ENCODE peak calls at places on chromosomes 1 and 21, in four cellular contexts. O is K562, Q is IMR-90, U is GM12878. M is an unnamed sample.

GRCh38 chr1:240424740-240425464 is 187.1 kb downstream of the GREM2 start:
- DNase-seq in O (no peak), Q (peak), U (no peak), M (no peak)

GRCh38 chr1:25650219-25650576 is 33.6 kb downstream of the MAN1C1 start:
- DNase-seq in O (no peak), Q (no peak), U (no peak), M (no peak)

GRCh38 chr1:214392246-214392645 is 111.3 kb downstream of the SMYD2 start:
- DNase-seq in O (no peak), Q (peak), U (no peak), M (no peak)

GRCh38 chr1:113307771-113308451 is 82.4 kb upstream of the MAGI3 start:
- DNase-seq in O (no peak), Q (peak), U (no peak), M (no peak)

GRCh38 chr1:229075217-229075616 is 195.7 kb upstream of the RAB4A start:
- DNase-seq in O (no peak), Q (no peak), U (no peak), M (no peak)

GRCh38 chr1:208475951-208476824 is 232.0 kb upstream of the PLXNA2 start:
- DNase-seq in O (no peak), Q (no peak), U (no peak), M (peak)

GRCh38 chr1:245579881-245580280 is 425.1 kb downstream of the KIF26B start:
- DNase-seq in O (no peak), Q (no peak), U (no peak), M (no peak)

GRCh38 chr1:29388170-29388569 is 151.8 kb downstream of the PTPRU start:
- DNase-seq in O (no peak), Q (no peak), U (no peak), M (no peak)

GRCh38 chr1:66945316-66945715 is 20.5 kb downstream of the MIER1 start:
- DNase-seq in O (no peak), Q (no peak), U (no peak), M (no peak)

GRCh38 chr1:23217421-23218115 is at the start of gene HTR1D:
- DNase-seq in O (no peak), Q (no peak), U (no peak), M (no peak)

GRCh38 chr21:40752125-40752524 is 94.8 kb downstream of the DSCAM start:
- DNase-seq in O (no peak), Q (no peak), U (no peak), M (no peak)

GRCh38 chr1:82386365-82387069 is 585.8 kb downstream of the ADGRL2 start:
- DNase-seq in O (no peak), Q (no peak), U (no peak), M (no peak)

GRCh38 chr1:37455516-37455915 is 18.9 kb upstream of the ZC3H12A start:
- DNase-seq in O (no peak), Q (no peak), U (no peak), M (no peak)

GRCh38 chr1:201156346-201156745 is 2.1 kb upstream of the TMEM9 start:
- DNase-seq in O (no peak), Q (no peak), U (no peak), M (no peak)

GRCh38 chr1:201346337-201346939 is 31.0 kb downstream of the TNNT2 start:
- DNase-seq in O (peak), Q (peak), U (no peak), M (peak)

GRCh38 chr1:115184951-115185331 is 95.6 kb upstream of the TSPAN2 start:
- DNase-seq in O (no peak), Q (peak), U (no peak), M (no peak)

GRCh38 chr1:186139706-186140105 is 235.3 kb downstream of the TPR start:
- DNase-seq in O (no peak), Q (peak), U (no peak), M (no peak)

GRCh38 chr1:205735218-205735617 is 14.8 kb downstream of the NUCKS1 start:
- DNase-seq in O (no peak), Q (no peak), U (no peak), M (no peak)

GRCh38 chr1:58858344-58858673 is 74.5 kb upstream of the JUN start:
- DNase-seq in O (peak), Q (peak), U (peak), M (no peak)

GRCh38 chr21:46371204-46372013 is 47.5 kb downstream of the PCNT start:
- DNase-seq in O (no peak), Q (no peak), U (no peak), M (no peak)

GRCh38 chr1:106768501-106768900 is 288.0 kb upstream of the PRMT6 start:
- DNase-seq in O (no peak), Q (no peak), U (no peak), M (no peak)

GRCh38 chr1:27235827-27236226 is 1.4 kb downstream of the WDTC1 start:
- DNase-seq in O (no peak), Q (peak), U (no peak), M (no peak)

DNA sequence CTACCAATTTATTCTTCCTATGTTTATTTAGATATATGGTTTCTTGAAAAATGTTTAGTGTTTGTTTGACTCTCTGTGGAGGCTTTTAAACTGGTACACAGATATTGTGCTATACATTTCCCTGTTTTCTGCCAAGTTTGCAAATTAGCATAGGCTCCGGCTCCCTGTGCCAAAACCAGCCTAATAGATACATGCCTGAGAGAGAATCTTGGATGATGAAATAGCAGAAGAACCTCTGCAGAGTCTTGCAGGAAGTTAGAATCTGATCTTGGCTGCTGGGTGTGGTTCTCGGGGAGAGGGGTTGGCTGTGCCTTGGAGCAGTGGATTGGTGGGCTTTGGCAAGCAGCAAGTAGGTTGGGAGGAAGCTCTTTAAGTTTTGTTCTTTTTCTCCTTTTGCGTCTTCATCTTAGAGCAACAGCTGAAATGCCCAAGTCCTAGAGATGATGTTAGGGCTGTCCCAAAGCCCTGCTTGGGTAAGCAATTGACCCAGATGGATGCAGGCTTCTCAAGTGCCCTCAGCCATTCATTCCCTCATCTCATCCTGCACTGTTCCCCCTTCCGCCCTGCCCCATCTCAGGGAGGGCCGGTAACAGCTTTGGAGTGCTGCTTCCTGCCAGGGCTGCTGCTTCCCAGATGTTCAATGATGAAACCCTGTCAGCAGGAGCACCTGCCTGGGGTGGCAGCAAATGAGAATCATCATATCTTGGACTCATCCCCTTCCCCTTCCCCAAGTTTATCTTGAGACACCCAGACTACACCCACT is 9.3 kb downstream of the PLA2G2A start:
- DNase-seq in O (no peak), Q (no peak), U (no peak), M (no peak)
- TF ChIP-seq ELK1 in O (no peak), Q (no peak), U (no peak), M (no peak)

DNA sequence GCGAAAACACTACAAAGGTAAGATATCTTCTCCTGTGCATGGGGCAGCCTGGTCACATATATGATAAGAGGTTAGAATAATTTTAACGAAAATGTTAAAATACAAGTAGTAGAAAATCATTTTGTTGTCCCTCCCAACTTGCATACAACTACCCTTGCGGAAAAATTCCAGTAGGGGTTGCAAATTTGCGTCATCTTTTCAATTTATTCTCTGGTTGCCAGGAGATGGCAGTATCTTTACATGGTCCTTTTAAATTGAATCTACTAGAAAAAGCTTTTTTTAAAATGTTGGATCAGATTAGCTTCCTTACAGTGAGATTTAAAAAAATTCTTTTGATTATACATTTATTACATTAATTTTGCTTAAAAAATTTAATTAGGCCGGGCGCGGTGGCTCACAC is 10.9 kb downstream of the S100PBP start:
- DNase-seq in O (no peak), Q (peak), U (no peak), M (no peak)
- TF ChIP-seq ELK1 in O (no peak), Q (no peak), U (no peak), M (no peak)

GRCh38 chr1:204441558-204441957 is 29.9 kb upstream of the PPP1R15B start:
- DNase-seq in O (no peak), Q (no peak), U (no peak), M (no peak)

GRCh38 chr1:204439976-204440375 is 28.4 kb upstream of the PPP1R15B start:
- DNase-seq in O (no peak), Q (no peak), U (no peak), M (no peak)

GRCh38 chr1:204435886-204436271 is 24.3 kb upstream of the PPP1R15B start:
- DNase-seq in O (no peak), Q (no peak), U (no peak), M (no peak)

GRCh38 chr1:204437796-204438570 is 26.4 kb upstream of the PPP1R15B start:
- DNase-seq in O (no peak), Q (no peak), U (no peak), M (no peak)

DNA sequence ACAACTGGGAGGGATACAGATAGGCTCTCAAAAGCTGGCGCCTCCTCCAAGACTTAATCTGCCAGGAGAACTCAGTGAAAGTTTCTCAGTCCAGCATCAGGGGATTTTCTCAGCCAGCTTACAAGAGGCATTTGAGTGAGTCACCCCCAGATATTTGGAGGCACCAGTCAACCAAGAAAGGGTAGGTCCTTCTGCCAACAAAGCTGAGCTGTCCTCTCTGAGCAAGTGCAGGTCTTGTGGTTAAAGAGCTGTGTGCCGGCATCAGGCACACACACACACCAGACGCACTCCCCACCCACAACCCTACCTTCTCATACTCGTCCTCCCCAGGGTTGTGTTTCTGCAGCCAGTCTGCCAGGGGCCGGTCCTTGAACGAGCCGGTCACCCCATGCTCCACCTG is 27.0 kb upstream of the PPP1R15B start:
- DNase-seq in O (no peak), Q (peak), U (no peak), M (peak)
- TF ChIP-seq ELK1 in O (no peak), Q (no peak), U (no peak), M (no peak)

DNA sequence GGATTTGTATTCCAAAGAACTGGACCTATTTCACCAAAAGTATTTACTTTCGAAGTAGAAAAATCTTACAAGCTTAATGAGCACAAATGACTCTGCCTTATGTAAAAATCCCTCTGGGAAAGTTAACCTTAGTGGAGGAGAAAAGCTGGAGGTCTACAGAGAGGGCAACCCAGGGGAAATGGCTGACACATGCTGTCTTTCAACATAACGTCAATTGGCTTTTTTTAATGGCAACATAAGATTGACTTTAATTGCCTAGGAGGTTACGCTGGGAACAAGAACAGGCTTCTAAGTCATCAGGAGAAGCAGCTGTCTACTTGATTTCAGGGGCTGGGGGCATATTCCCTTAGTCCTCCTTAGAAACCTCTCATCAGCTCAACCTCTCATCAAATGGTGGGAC is 52.3 kb downstream of the UTP25 start:
- DNase-seq in O (no peak), Q (no peak), U (no peak), M (no peak)
- TF ChIP-seq ELK1 in O (no peak), Q (no peak), U (no peak), M (no peak)

GRCh38 chr1:101128851-101129250 is 103.3 kb upstream of the DPH5 start:
- DNase-seq in O (no peak), Q (no peak), U (no peak), M (no peak)
- TF ChIP-seq ELK1 in O (no peak), Q (no peak), U (no peak), M (no peak)

DNA sequence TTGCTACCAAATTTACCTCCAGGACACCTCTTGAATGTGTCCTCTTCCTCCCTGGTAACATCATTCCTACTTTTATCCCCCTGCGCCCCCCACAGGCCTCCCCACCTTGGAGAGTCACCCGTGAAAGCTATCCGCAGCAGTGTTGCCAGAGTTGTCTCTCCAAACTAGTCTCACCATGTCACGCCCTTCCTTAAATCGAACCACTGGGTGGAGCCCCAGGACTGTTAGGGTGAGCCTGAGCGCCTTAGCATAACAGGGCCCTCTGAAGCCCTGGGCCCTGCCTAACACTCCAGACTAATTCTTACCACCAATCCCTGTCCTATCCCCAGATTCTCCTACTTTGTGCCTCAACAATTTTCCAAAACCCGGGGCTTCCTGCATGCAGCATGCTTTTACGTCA is 35.0 kb downstream of the HSD3B2 start:
- DNase-seq in O (peak), Q (no peak), U (no peak), M (no peak)
- TF ChIP-seq ELK1 in O (no peak), Q (no peak), U (no peak), M (no peak)

GRCh38 chr1:56333461-56333860 is 245.9 kb downstream of the PLPP3 start:
- DNase-seq in O (no peak), Q (no peak), U (no peak), M (no peak)

GRCh38 chr1:56331207-56331891 is 248.0 kb downstream of the PLPP3 start:
- DNase-seq in O (no peak), Q (no peak), U (no peak), M (no peak)

GRCh38 chr1:56330400-56331026 is 248.8 kb downstream of the PLPP3 start:
- DNase-seq in O (no peak), Q (peak), U (peak), M (no peak)

GRCh38 chr1:56334027-56334426 is 245.3 kb downstream of the PLPP3 start:
- DNase-seq in O (no peak), Q (no peak), U (no peak), M (no peak)

DNA sequence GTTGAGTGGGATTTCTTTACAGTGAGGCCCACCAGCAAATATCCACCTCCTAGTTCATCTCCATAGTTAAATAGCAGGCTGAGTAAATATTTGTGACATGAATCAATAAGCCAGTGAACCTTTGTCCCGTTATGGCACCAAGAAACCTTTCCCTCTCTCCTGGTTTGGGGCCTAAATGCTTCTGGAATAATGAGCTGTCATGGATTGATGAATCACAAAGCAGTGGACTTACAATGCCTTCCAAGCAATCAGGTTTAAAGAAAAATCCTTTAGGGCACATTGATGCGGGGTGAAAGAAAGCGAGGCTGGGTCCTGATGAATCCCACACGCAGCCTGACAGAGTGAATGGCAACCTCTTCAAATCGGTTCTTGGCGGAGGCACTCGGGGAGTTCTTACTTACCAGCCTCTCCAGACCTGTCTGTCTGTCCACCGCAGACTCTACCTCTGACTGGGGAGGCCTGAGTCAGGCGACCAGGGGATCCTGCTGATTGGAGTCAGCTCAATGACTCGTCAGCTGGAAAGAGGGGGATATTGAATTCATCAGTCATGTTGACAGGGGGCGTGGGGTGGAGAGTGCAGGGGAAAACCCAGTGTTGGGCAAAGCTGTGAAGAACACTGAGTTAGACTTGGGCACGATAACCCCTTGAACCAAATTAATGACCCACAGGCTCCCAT is 247.3 kb downstream of the PLPP3 start:
- DNase-seq in O (peak), Q (peak), U (peak), M (peak)
- TF ChIP-seq ELK1 in O (no peak), Q (no peak), U (no peak), M (no peak)

GRCh38 chr1:51519857-51520699 is 1.0 kb upstream of the EPS15 start:
- DNase-seq in O (peak), Q (peak), U (no peak), M (no peak)

GRCh38 chr1:51518033-51518729 is 885 bp downstream of the EPS15 start:
- DNase-seq in O (peak), Q (peak), U (peak), M (peak)

GRCh38 chr1:51518730-51519047 is 377 bp downstream of the EPS15 start:
- DNase-seq in O (peak), Q (peak), U (no peak), M (no peak)

GRCh38 chr1:51520700-51521248 is 1.7 kb upstream of the EPS15 start:
- DNase-seq in O (peak), Q (no peak), U (no peak), M (no peak)

GRCh38 chr1:51519048-51519856 is at the start of gene EPS15:
- DNase-seq in O (peak), Q (peak), U (no peak), M (peak)
- TF ChIP-seq ELK1 in O (no peak), Q (no peak), U (peak), M (no peak)

DNA sequence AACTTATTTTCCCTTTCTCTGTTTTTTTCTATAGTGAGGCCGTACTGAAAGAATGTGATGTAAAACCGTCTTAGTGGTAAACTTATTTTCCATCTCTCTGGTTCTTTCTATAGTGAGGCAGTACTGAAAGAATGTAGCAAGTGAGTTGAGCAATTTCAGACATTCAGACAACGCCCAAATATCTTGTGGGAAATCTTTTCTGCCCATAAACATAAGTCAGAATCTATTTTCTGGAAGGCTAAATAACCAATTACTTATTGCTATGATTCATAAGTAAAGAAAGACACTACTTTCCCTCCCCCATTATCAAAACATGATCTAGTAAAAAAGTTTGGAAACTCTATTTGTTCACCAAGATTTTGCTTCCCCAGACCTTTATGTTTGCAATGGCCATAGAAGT is 18.8 kb upstream of the SCCPDH start:
- DNase-seq in O (no peak), Q (peak), U (no peak), M (peak)
- TF ChIP-seq ELK1 in O (no peak), Q (no peak), U (no peak), M (no peak)